ENCODE peak calls at places on chromosome 21, in six cellular contexts. W is Caco-2, F is colonic mucosa, G is PC-9, P is psoas muscle, B is ovary. M is an unnamed sample.

GRCh38 chr21:21968810-21969588 is 970.8 kb downstream of the NCAM2 start:
- DNase-seq in F (no peak), P (no peak), G (no peak), B (no peak), W (no peak), M (no peak)

GRCh38 chr21:17495680-17496079 is 17.2 kb upstream of the CXADR start:
- DNase-seq in P (no peak), B (no peak), F (no peak), W (no peak), G (no peak), M (no peak)

GRCh38 chr21:25169370-25169769 is 437.9 kb downstream of the MRPL39 start:
- DNase-seq in F (no peak), P (no peak), G (no peak), W (no peak), B (no peak), M (no peak)

GRCh38 chr21:15514073-15514946 is 215.5 kb upstream of the USP25 start:
- DNase-seq in W (no peak), B (no peak), F (peak), G (no peak), P (no peak), M (peak)

GRCh38 chr21:31363720-31364119 is 19.7 kb upstream of the TIAM1 start:
- DNase-seq in F (no peak), G (no peak), B (no peak), W (no peak), P (no peak), M (no peak)

GRCh38 chr21:36499578-36500471 is 19.9 kb upstream of the CLDN14 start:
- DNase-seq in P (peak), F (peak), B (no peak), G (no peak), W (no peak), M (no peak)

GRCh38 chr21:30839304-30839703 is 9.7 kb upstream of the KRTAP7-1 start:
- DNase-seq in P (no peak), G (no peak), B (no peak), W (peak), F (peak), M (peak)

GRCh38 chr21:15894596-15894995 is 164.8 kb downstream of the USP25 start:
- DNase-seq in W (no peak), P (no peak), B (no peak), G (no peak), F (no peak), M (no peak)

GRCh38 chr21:14836950-14837349 is 227.8 kb downstream of the NRIP1 start:
- DNase-seq in B (no peak), P (no peak), F (no peak), G (no peak), W (no peak), M (no peak)

GRCh38 chr21:36075171-36075570 is 5.3 kb downstream of the CBR1 start:
- DNase-seq in P (no peak), G (no peak), W (no peak), F (no peak), B (no peak), M (peak)

GRCh38 chr21:31243611-31244010 is 100.5 kb downstream of the TIAM1 start:
- DNase-seq in W (no peak), B (no peak), F (no peak), P (no peak), G (no peak), M (no peak)

GRCh38 chr21:16775056-16775455 is 737.8 kb upstream of the CXADR start:
- DNase-seq in W (no peak), G (no peak), F (no peak), P (no peak), B (no peak), M (no peak)

GRCh38 chr21:15539376-15539775 is 190.4 kb upstream of the USP25 start:
- DNase-seq in B (no peak), F (no peak), G (no peak), W (no peak), P (no peak), M (no peak)

GRCh38 chr21:41506526-41507520 is 1.1 kb downstream of the TMPRSS2 start:
- DNase-seq in F (peak), G (peak), W (no peak), P (no peak), B (no peak), M (peak)

GRCh38 chr21:30446969-30447368 is 6.9 kb downstream of the KRTAP15-1 start:
- DNase-seq in G (no peak), W (no peak), P (no peak), B (no peak), F (no peak), M (no peak)

GRCh38 chr21:31873275-31873695 is 465 bp downstream of the HUNK start:
- DNase-seq in G (no peak), B (no peak), W (no peak), F (peak), P (peak), M (no peak)

GRCh38 chr21:31335957-31336738 is 7.9 kb downstream of the TIAM1 start:
- DNase-seq in W (no peak), B (no peak), F (no peak), G (no peak), P (peak), M (no peak)

GRCh38 chr21:29091032-29091431 is 17.6 kb upstream of the CCT8 start:
- DNase-seq in F (no peak), P (no peak), G (no peak), B (no peak), W (no peak), M (no peak)

GRCh38 chr21:14383596-14384210 is 757 bp upstream of the HSPA13 start:
- DNase-seq in F (no peak), G (no peak), P (no peak), W (no peak), B (no peak), M (peak)

GRCh38 chr21:35882791-35883240 is 177.5 kb downstream of the SETD4 start:
- DNase-seq in W (no peak), F (no peak), P (no peak), G (no peak), B (no peak), M (no peak)

GRCh38 chr21:17513214-17514123 is 626 bp downstream of the CXADR start:
- DNase-seq in F (peak), B (peak), G (peak), W (peak), P (no peak), M (peak)

DNA sequence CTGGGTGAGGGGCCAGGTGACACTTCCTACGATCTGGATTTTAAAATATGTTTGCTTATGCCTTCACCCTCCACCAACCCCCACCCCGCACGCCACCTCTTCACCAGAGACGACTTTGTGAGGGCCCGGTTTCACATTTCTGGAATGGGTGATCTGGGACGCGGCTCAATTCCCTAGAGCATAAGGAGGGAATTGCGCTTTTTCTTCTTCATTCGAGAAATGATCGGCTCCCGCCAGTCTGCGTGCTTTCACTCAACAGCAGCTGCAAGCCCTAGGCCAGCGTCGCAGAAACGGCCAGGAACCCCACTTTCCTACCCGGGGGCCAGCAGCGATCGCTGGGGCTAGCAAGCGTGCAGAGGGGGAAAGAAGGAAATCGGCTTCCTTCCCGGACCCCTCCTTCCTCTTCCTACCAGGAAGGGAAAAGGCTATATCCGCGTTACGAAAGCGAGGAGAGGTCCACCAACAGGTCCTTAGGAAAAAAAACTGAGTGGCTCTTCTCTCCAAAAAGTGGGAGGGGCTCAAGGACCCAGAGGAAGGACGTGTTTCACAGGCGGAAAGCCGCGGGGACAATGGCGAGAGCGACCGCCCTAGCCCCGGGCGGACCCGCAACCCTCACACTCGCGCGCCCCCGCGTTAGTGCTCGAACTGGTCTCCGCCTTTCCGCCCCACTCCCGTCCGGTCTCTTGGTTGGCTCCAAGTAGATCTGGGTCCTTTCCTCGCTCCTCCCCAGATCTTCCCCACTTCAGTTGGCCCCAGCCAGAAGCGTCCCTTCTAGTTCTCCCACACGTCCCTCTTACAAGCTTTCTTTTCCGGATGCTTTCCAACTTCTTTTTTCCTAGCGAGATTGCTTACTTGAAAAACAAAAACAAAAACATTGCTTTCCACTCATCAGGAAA is 1.1 kb upstream of the ADAMTS1 start:
- DNase-seq in B (peak), G (no peak), W (no peak), P (peak), F (peak), M (peak)
- H3K4me3 ChIP-seq in B (peak), G (no peak), W (no peak), P (peak), F (peak), M (peak)

GRCh38 chr21:33025471-33026298 is at the start of gene OLIG2:
- DNase-seq in P (no peak), W (no peak), F (no peak), B (no peak), G (no peak), M (no peak)

GRCh38 chr21:33026299-33026858 is 644 bp downstream of the OLIG2 start:
- DNase-seq in G (no peak), B (no peak), W (no peak), P (no peak), F (no peak), M (no peak)

GRCh38 chr21:33023574-33024277 is 2.0 kb upstream of the OLIG2 start:
- DNase-seq in W (no peak), F (no peak), P (no peak), G (no peak), B (no peak), M (no peak)

GRCh38 chr21:33024278-33025103 is 1.2 kb upstream of the OLIG2 start:
- DNase-seq in G (no peak), B (no peak), P (no peak), W (no peak), F (no peak), M (no peak)

GRCh38 chr21:33025106-33025470 is 647 bp upstream of the OLIG2 start:
- DNase-seq in G (no peak), W (no peak), B (no peak), P (no peak), F (no peak), M (no peak)
- H3K4me3 ChIP-seq in G (no peak), W (no peak), B (no peak), P (peak), F (no peak), M (no peak)

DNA sequence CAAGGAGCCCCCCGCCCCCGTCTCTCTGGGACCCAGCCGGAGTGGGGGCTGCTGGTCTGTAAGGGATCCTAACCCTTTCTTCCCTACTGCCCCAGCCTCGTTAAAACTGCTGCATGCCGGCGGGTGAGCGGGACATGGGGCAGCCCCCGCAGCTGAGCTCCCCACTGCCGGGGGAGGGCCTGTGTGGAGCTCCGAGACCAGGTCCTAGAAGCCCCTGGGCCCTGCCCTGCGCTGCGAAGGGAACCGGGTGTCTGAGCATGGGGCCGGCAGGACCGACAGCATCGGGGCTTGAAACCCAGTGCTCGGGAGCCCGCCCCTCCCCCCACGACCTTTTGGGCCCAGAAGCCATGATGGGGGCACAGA is 9.2 kb upstream of the COL6A1 start:
- DNase-seq in B (peak), F (no peak), G (no peak), W (peak), P (peak), M (no peak)
- H3K4me3 ChIP-seq in B (peak), F (peak), G (no peak), W (no peak), P (peak), M (no peak)

GRCh38 chr21:34548782-34549376 is 36.9 kb upstream of the KCNE1 start:
- DNase-seq in W (no peak), G (no peak), F (no peak), B (no peak), P (no peak), M (peak)

GRCh38 chr21:34543017-34543416 is 31.0 kb upstream of the KCNE1 start:
- DNase-seq in F (peak), W (no peak), B (no peak), P (no peak), G (no peak), M (peak)

GRCh38 chr21:34546556-34546955 is 34.5 kb upstream of the KCNE1 start:
- DNase-seq in G (no peak), B (no peak), P (no peak), W (no peak), F (no peak), M (no peak)

GRCh38 chr21:34544032-34544496 is 32.1 kb upstream of the KCNE1 start:
- DNase-seq in W (peak), B (no peak), G (peak), P (peak), F (peak), M (peak)

GRCh38 chr21:34545079-34545884 is 33.3 kb upstream of the KCNE1 start:
- DNase-seq in G (peak), P (no peak), W (peak), B (no peak), F (peak), M (peak)
- H3K4me3 ChIP-seq in G (peak), P (no peak), W (no peak), B (no peak), F (no peak), M (no peak)

GRCh38 chr21:44550807-44551206 is 498 bp downstream of the KRTAP10-2 start:
- DNase-seq in W (no peak), B (no peak), P (no peak), F (no peak), G (no peak), M (no peak)
- H3K4me3 ChIP-seq in W (no peak), B (no peak), P (no peak), F (no peak), G (no peak), M (no peak)

DNA sequence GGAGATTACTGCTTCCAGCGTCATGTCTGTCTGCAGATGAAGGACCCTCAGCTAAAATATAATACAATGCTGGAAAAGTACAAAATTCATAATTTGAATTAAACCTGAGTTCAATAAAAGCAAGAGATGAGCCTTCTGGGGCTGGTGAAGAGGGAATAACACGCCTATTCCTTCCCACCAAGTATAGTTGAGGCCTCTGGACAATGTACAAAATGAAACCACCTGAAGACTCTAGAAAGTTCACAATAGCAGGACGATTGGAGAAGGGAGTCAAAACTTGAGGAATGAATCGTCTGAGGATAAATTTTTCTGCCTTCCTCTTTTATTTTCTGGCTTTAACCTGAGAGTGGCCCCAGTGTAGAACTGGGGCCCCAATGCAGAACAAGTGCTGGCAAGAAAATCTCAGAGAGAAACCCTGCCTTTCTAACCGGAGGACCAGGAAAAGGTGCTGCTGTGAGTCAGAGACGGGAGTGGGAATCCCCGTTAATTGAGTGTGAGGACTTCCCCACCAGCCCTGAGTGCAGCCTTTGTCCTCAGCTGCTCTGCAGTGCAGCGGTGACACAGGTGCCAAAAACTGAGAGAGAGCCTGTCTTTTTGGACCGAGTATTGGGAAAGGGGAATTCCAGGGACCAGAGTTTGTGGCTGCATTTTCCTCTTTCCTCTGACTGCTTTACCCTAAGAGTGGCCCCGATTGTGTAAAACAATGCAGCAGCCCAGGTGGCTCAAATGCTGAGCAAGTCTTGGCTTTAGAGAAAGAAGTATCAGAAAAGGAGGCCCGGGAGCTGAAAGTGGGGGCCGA is 264.9 kb downstream of the DYRK1A start:
- DNase-seq in B (no peak), P (no peak), F (no peak), G (peak), W (no peak), M (peak)
- H3K4me3 ChIP-seq in B (no peak), P (peak), F (no peak), G (peak), W (no peak), M (no peak)

GRCh38 chr21:24046816-24047443 is 1560.4 kb downstream of the MRPL39 start:
- DNase-seq in G (no peak), W (no peak), B (no peak), F (no peak), P (no peak), M (no peak)
- H3K4me3 ChIP-seq in G (no peak), W (no peak), B (no peak), F (no peak), P (no peak), M (no peak)

GRCh38 chr21:40457741-40458140 is 389.2 kb downstream of the DSCAM start:
- DNase-seq in G (no peak), P (no peak), B (no peak), W (no peak), F (no peak), M (no peak)
- H3K4me3 ChIP-seq in G (no peak), P (no peak), B (no peak), W (no peak), F (no peak), M (no peak)

DNA sequence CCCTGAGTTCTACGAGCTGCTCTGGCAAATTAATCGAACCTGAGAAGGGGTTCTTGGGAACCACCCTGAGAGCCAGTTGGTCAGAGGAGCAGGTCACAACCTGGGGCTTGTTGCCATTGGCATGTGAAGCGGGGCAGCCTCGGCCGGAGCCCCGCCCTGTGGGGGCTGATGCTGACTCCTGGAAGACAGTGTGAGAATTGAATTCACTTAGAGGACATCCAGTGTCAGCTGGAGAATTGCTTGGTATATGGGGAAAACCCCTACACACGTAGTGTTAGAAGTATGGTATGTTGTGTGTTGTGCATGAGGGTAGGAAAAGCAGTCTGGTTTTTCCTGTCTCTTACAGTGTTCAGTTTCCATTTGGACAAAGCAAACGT is 11.6 kb downstream of the SLC37A1 start:
- DNase-seq in B (peak), G (no peak), P (no peak), F (no peak), W (no peak), M (no peak)
- H3K4me3 ChIP-seq in B (peak), G (no peak), P (peak), F (peak), W (no peak), M (no peak)

DNA sequence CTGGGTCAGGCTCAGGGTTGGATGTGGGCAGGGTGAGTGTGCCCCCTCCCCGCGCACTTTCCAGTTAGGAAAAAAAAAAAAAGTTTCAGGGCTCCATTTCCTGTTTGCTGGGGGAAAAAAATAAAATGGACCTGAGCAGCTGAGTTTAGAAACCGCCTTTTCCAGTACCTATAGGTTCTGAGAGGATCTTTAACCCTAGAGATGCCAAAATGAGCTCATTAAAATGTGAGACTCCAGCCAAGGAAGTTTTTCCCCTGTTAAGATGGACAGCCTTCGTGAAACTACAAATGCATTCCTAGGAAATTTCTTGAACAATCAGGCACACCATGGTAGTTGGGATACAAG is 143.5 kb upstream of the ETS2 start:
- DNase-seq in P (no peak), G (no peak), B (no peak), W (no peak), F (no peak), M (no peak)
- H3K4me3 ChIP-seq in P (no peak), G (no peak), B (no peak), W (no peak), F (no peak), M (no peak)

M was measured in small intestine.